ENCODE peak calls at places on chromosomes 4 and X, in five cellular contexts. P, O, S, Y and M are unnamed samples.

GRCh38 chrX:154082396-154083133 is 15.0 kb downstream of the MECP2 start:
- DNase-seq in P (no peak), O (peak; percentile 6), S (peak; percentile 57), Y (no peak), M (no peak)

GRCh38 chr4:61628727-61629126 is 428.6 kb downstream of the ADGRL3 start:
- DNase-seq in P (no peak), O (no peak), S (no peak), Y (no peak), M (no peak)

GRCh38 chrX:18761750-18762149 is 54.3 kb downstream of the PPEF1 start:
- DNase-seq in P (no peak), O (no peak), S (no peak), Y (no peak), M (no peak)

GRCh38 chrX:63421411-63421810 is 70.3 kb upstream of the SPIN4 start:
- DNase-seq in P (peak; percentile 1), O (no peak), S (no peak), Y (no peak), M (no peak)

GRCh38 chr4:130705023-130705422 is 1609.1 kb downstream of the C4orf33 start:
- DNase-seq in P (no peak), O (no peak), S (no peak), Y (no peak), M (no peak)

GRCh38 chrX:37378399-37378798 is 29.2 kb downstream of the PRRG1 start:
- DNase-seq in P (no peak), O (no peak), S (peak; percentile 24), Y (no peak), M (no peak)

GRCh38 chr4:152956167-152956566 is 20.0 kb downstream of the FHDC1 start:
- DNase-seq in P (no peak), O (no peak), S (no peak), Y (no peak), M (no peak)

GRCh38 chr4:164956766-164957643 is 20.5 kb downstream of the TRIM61 start:
- DNase-seq in P (peak; percentile 52), O (peak; percentile 85), S (peak; percentile 79), Y (peak; percentile 73), M (peak; percentile 54)

GRCh38 chr4:146472404-146472803 is 49.3 kb downstream of the SLC10A7 start:
- DNase-seq in P (no peak), O (no peak), S (no peak), Y (no peak), M (no peak)

GRCh38 chrX:37684918-37685317 is 673 bp upstream of the XK start:
- DNase-seq in P (no peak), O (no peak), S (no peak), Y (no peak), M (no peak)